ENCODE peak calls at places on chromosome 7, in nine cellular contexts. X, R, U, C, W, Q, Y, P and D are unnamed samples.

GRCh38 chr7:111650456-111650999 is 88.2 kb upstream of the IMMP2L start:
- DNase-seq in X (peak), Y (no peak), R (peak), Q (no peak), C (no peak), U (no peak), P (peak), W (peak), D (no peak)

GRCh38 chr7:35565927-35566326 is 129.0 kb downstream of the HERPUD2 start:
- DNase-seq in X (no peak), C (no peak), P (peak), Q (no peak), W (peak), U (no peak), R (no peak), Y (no peak), D (no peak)

GRCh38 chr7:68684246-68684850 is 913.9 kb upstream of the AUTS2 start:
- DNase-seq in W (peak), X (peak), Y (no peak), U (no peak), R (no peak), C (no peak), Q (no peak), P (peak), D (no peak)

GRCh38 chr7:47500103-47500563 is 81.8 kb downstream of the TNS3 start:
- DNase-seq in R (no peak), C (no peak), W (no peak), Y (no peak), U (no peak), X (peak), Q (no peak), P (no peak), D (no peak)

GRCh38 chr7:134029743-134030142 is 97.4 kb upstream of the LRGUK start:
- DNase-seq in C (no peak), Y (no peak), P (no peak), Q (no peak), U (no peak), X (no peak), W (peak), R (no peak), D (no peak)

GRCh38 chr7:142303650-142304049 is 45.8 kb upstream of the PRSS58 start:
- DNase-seq in C (no peak), R (peak), Y (no peak), W (no peak), P (no peak), Q (no peak), X (peak), U (no peak), D (peak)

GRCh38 chr7:106170216-106170615 is 58.1 kb upstream of the SYPL1 start:
- DNase-seq in P (no peak), R (no peak), X (no peak), Y (no peak), U (no peak), Q (no peak), C (no peak), W (no peak), D (no peak)

GRCh38 chr7:141073173-141073640 is 657 bp upstream of the TMEM178B start:
- DNase-seq in P (peak), C (peak), Y (no peak), R (peak), X (peak), Q (no peak), U (no peak), W (peak), D (peak)

GRCh38 chr7:64997927-64998391 is 7.1 kb upstream of the ZNF117 start:
- DNase-seq in C (no peak), U (no peak), X (no peak), Y (no peak), W (no peak), Q (peak), P (no peak), R (peak), D (no peak)

GRCh38 chr7:7970620-7971307 is 2.2 kb downstream of the GLCCI1 start:
- DNase-seq in U (no peak), C (no peak), R (no peak), P (peak), X (no peak), Q (no peak), W (no peak), Y (no peak), D (no peak)

GRCh38 chr7:152925412-152926147 is 166.0 kb downstream of the ACTR3B start:
- DNase-seq in Y (no peak), W (no peak), U (no peak), C (peak), P (no peak), Q (no peak), X (no peak), R (no peak), D (peak)

GRCh38 chr7:1368682-1369571 is 90.3 kb downstream of the MICALL2 start:
- DNase-seq in Q (no peak), R (no peak), W (no peak), Y (no peak), P (no peak), C (peak), X (peak), U (no peak), D (peak)
- TF ChIP-seq CTCF in Q (peak), R (no peak), W (no peak), Y (no peak), P (peak), C (peak), X (peak), U (no peak), D (peak)

GRCh38 chr7:121398246-121398645 is 2.1 kb upstream of the FAM3C start:
- DNase-seq in P (no peak), Q (no peak), R (no peak), W (no peak), U (no peak), Y (no peak), X (peak), C (no peak), D (no peak)
- TF ChIP-seq CTCF in P (peak), Q (peak), R (peak), W (peak), U (no peak), Y (no peak), X (peak), C (no peak), D (no peak)

GRCh38 chr7:132518102-132518838 is 58.0 kb downstream of the PLXNA4 start:
- DNase-seq in Q (no peak), W (no peak), Y (no peak), R (no peak), X (peak), U (no peak), P (no peak), C (no peak), D (peak)
- TF ChIP-seq CTCF in Q (peak), W (peak), Y (peak), R (peak), X (peak), U (peak), P (peak), C (peak), D (peak)

GRCh38 chr7:30661926-30662325 is 20.3 kb downstream of the CRHR2 start:
- DNase-seq in W (no peak), Q (no peak), X (no peak), P (no peak), R (no peak), U (no peak), Y (no peak), C (no peak), D (no peak)
- TF ChIP-seq CTCF in W (no peak), Q (no peak), X (no peak), P (no peak), R (no peak), U (no peak), Y (no peak), C (no peak), D (no peak)

DNA sequence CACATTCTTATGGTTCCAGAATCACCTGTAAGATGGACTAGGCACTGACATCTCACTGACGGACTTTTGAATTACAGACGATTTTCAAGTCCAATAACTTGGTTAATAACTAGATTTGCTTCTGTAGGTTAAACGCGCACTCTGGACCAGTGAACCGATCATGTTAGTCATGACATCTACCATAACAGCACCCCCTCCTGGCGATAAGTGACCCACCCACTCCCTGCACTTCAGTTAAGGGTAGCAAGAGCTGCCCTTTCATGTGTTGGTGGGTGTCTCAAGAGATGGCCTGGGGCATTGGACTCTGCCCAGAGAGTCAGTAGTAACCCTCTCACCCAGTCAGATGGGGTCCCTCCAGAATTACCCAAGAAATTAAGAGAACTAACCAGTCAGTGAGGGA is 12.9 kb downstream of the GRM8 start:
- DNase-seq in R (no peak), U (no peak), Q (no peak), Y (no peak), P (no peak), W (no peak), X (peak), C (no peak), D (no peak)
- TF ChIP-seq CTCF in R (no peak), U (peak), Q (no peak), Y (no peak), P (no peak), W (no peak), X (no peak), C (peak), D (no peak)

DNA sequence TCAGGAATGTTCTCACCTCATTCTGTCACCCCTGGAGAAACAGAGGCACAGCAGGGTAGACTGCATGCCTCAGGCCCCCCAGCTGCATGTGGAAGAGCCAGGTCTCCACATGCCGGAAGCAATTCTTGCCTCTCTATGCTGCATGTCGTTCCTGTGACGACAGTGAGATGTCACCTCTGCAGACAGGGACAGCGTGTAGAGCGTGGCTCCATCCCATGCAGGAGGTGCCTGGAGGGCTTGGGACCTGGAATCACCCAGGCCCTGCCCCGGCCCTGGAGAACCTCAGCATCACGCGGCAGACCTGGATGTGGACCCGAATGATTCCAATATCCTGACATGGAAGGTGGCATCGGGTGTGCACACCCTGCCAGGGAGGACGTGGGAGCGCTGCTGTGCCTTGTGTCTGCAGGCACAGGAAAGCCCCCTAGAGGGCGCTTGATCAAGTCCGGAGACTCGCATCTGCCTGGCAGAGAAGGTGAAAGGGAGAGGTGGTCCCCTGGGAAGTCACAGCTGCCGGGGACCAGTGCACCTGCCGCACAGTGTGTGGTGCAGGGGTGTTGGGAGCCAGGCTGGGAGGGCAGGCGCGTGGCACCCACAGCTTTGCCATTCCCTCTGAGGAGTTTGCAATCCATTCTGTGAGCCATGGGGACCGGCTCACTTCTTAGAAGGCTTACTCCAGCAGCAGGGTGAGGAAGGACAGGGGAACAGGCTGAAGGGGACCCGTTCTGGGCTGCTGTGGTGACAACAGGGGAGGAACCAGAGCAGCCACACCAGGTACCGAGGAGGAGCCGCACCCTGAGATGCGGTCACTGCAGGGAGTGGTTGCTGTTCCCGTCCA is 45.3 kb upstream of the EN2 start:
- DNase-seq in P (no peak), R (peak), W (peak), Q (no peak), X (peak), U (peak), C (peak), Y (peak), D (peak)
- TF ChIP-seq CTCF in P (peak), R (peak), W (peak), Q (peak), X (peak), U (peak), C (peak), Y (peak), D (peak)

DNA sequence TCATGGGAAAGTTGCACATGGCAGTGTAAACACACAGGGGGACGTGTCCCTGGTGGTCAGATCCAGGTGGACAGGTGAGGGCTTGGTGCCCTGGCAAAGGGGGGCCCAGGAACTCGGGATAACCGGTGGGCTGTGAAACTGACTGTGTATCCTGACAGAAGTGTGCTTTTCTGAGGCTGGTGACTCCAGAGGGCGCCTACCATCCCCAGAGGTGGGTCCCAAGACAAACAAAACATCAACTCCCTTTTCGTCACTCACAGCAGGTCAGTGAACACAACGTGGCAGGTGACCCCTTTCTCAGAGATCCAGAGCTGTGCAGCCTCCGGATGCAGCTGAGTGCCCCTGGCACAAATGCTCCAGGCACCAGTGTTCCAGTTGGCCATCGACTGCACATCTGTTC is 56.0 kb upstream of the DDC start:
- DNase-seq in C (no peak), Y (no peak), W (no peak), R (no peak), X (no peak), Q (no peak), U (no peak), P (no peak), D (no peak)
- TF ChIP-seq CTCF in C (peak), Y (no peak), W (no peak), R (no peak), X (no peak), Q (no peak), U (no peak), P (no peak), D (no peak)